ENCODE peak calls at places on chromosomes 16 and 17, in six cellular contexts. One of them, this sample, is unnamed.

GRCh38 chr16:2792945-2793344 is 5.3 kb upstream of the PRSS41 start:
- DNase-seq in foreskin melanocyte: no peak
- DNase-seq in fibroblast of villous mesenchyme: no peak
- DNase-seq in dorsolateral prefrontal cortex: no peak
- DNase-seq in fibroblast of lung: no peak
- DNase-seq in progenitor cell of endocrine pancreas: no peak
- DNase-seq in this sample: no peak

GRCh38 chr17:17017343-17018014 is 24.8 kb upstream of the MPRIP start:
- DNase-seq in fibroblast of villous mesenchyme: no peak
- DNase-seq in fibroblast of lung: no peak
- DNase-seq in progenitor cell of endocrine pancreas: no peak
- DNase-seq in dorsolateral prefrontal cortex: no peak
- DNase-seq in foreskin melanocyte: no peak
- DNase-seq in this sample: no peak

GRCh38 chr17:73278049-73278464 is 16.4 kb upstream of the CPSF4L start:
- DNase-seq in dorsolateral prefrontal cortex: no peak
- DNase-seq in fibroblast of lung: no peak
- DNase-seq in fibroblast of villous mesenchyme: no peak
- DNase-seq in progenitor cell of endocrine pancreas: no peak
- DNase-seq in foreskin melanocyte: no peak
- DNase-seq in this sample: no peak

GRCh38 chr17:29674270-29674669 is 51.6 kb upstream of the CORO6 start:
- DNase-seq in fibroblast of villous mesenchyme: no peak
- DNase-seq in progenitor cell of endocrine pancreas: no peak
- DNase-seq in dorsolateral prefrontal cortex: no peak
- DNase-seq in fibroblast of lung: no peak
- DNase-seq in foreskin melanocyte: no peak
- DNase-seq in this sample: peak

GRCh38 chr16:11138769-11139623 is 117.0 kb downstream of the SOCS1 start:
- DNase-seq in foreskin melanocyte: no peak
- DNase-seq in fibroblast of villous mesenchyme: peak
- DNase-seq in dorsolateral prefrontal cortex: no peak
- DNase-seq in progenitor cell of endocrine pancreas: no peak
- DNase-seq in fibroblast of lung: no peak
- DNase-seq in this sample: peak

GRCh38 chr16:85819245-85819644 is 19.8 kb downstream of the COX4I1 start:
- DNase-seq in dorsolateral prefrontal cortex: peak
- DNase-seq in fibroblast of lung: peak
- DNase-seq in fibroblast of villous mesenchyme: peak
- DNase-seq in foreskin melanocyte: peak
- DNase-seq in progenitor cell of endocrine pancreas: peak
- DNase-seq in this sample: peak

GRCh38 chr17:78428025-78428575 is 49.7 kb downstream of the PGS1 start:
- DNase-seq in foreskin melanocyte: no peak
- DNase-seq in fibroblast of villous mesenchyme: no peak
- DNase-seq in fibroblast of lung: no peak
- DNase-seq in progenitor cell of endocrine pancreas: no peak
- DNase-seq in dorsolateral prefrontal cortex: no peak
- DNase-seq in this sample: no peak

GRCh38 chr17:21199856-21200255 is 14.1 kb downstream of the TMEM11 start:
- DNase-seq in dorsolateral prefrontal cortex: no peak
- DNase-seq in fibroblast of villous mesenchyme: no peak
- DNase-seq in fibroblast of lung: no peak
- DNase-seq in foreskin melanocyte: no peak
- DNase-seq in progenitor cell of endocrine pancreas: no peak
- DNase-seq in this sample: no peak

GRCh38 chr17:77501101-77501566 is 360.4 kb downstream of the SEC14L1 start:
- DNase-seq in progenitor cell of endocrine pancreas: no peak
- DNase-seq in foreskin melanocyte: no peak
- DNase-seq in dorsolateral prefrontal cortex: no peak
- DNase-seq in fibroblast of lung: no peak
- DNase-seq in fibroblast of villous mesenchyme: no peak
- DNase-seq in this sample: no peak

GRCh38 chr17:79955167-79955549 is 80.5 kb downstream of the TBC1D16 start:
- DNase-seq in fibroblast of lung: no peak
- DNase-seq in progenitor cell of endocrine pancreas: no peak
- DNase-seq in dorsolateral prefrontal cortex: no peak
- DNase-seq in foreskin melanocyte: no peak
- DNase-seq in fibroblast of villous mesenchyme: no peak
- DNase-seq in this sample: no peak

GRCh38 chr17:1673041-1673790 is 11.5 kb downstream of the PRPF8 start:
- DNase-seq in progenitor cell of endocrine pancreas: no peak
- DNase-seq in fibroblast of lung: no peak
- DNase-seq in fibroblast of villous mesenchyme: no peak
- DNase-seq in dorsolateral prefrontal cortex: no peak
- DNase-seq in foreskin melanocyte: no peak
- DNase-seq in this sample: no peak

GRCh38 chr17:37261286-37261685 is 114.5 kb upstream of the C17orf78 start:
- DNase-seq in fibroblast of villous mesenchyme: peak
- DNase-seq in dorsolateral prefrontal cortex: no peak
- DNase-seq in progenitor cell of endocrine pancreas: no peak
- DNase-seq in fibroblast of lung: peak
- DNase-seq in foreskin melanocyte: no peak
- DNase-seq in this sample: peak

GRCh38 chr17:47325176-47325575 is 1.4 kb downstream of the EFCAB13 start:
- DNase-seq in foreskin melanocyte: no peak
- DNase-seq in fibroblast of lung: no peak
- DNase-seq in fibroblast of villous mesenchyme: no peak
- DNase-seq in dorsolateral prefrontal cortex: no peak
- DNase-seq in progenitor cell of endocrine pancreas: no peak
- DNase-seq in this sample: no peak

GRCh38 chr16:29815793-29816693 is at the start of gene PAGR1:
- DNase-seq in foreskin melanocyte: peak
- DNase-seq in progenitor cell of endocrine pancreas: peak
- DNase-seq in fibroblast of villous mesenchyme: peak
- DNase-seq in fibroblast of lung: peak
- DNase-seq in dorsolateral prefrontal cortex: peak
- DNase-seq in this sample: peak

GRCh38 chr17:76893623-76894358 is 25.6 kb downstream of the MGAT5B start:
- DNase-seq in foreskin melanocyte: no peak
- DNase-seq in fibroblast of villous mesenchyme: no peak
- DNase-seq in fibroblast of lung: no peak
- DNase-seq in dorsolateral prefrontal cortex: no peak
- DNase-seq in progenitor cell of endocrine pancreas: no peak
- DNase-seq in this sample: no peak

GRCh38 chr16:86872833-86873232 is 294.5 kb downstream of the FOXL1 start:
- DNase-seq in dorsolateral prefrontal cortex: no peak
- DNase-seq in progenitor cell of endocrine pancreas: no peak
- DNase-seq in fibroblast of lung: no peak
- DNase-seq in foreskin melanocyte: no peak
- DNase-seq in fibroblast of villous mesenchyme: no peak
- DNase-seq in this sample: no peak

GRCh38 chr17:57869599-57870282 is 19.9 kb upstream of the MRPS23 start:
- DNase-seq in dorsolateral prefrontal cortex: no peak
- DNase-seq in fibroblast of lung: peak
- DNase-seq in foreskin melanocyte: no peak
- DNase-seq in progenitor cell of endocrine pancreas: no peak
- DNase-seq in fibroblast of villous mesenchyme: peak
- DNase-seq in this sample: peak

GRCh38 chr16:4272114-4272954 is 489 bp downstream of the TFAP4 start:
- DNase-seq in fibroblast of lung: peak
- DNase-seq in fibroblast of villous mesenchyme: peak
- DNase-seq in dorsolateral prefrontal cortex: peak
- DNase-seq in progenitor cell of endocrine pancreas: peak
- DNase-seq in foreskin melanocyte: peak
- DNase-seq in this sample: peak

GRCh38 chr17:42424991-42425610 is 2.0 kb upstream of the CAVIN1 start:
- DNase-seq in fibroblast of lung: peak
- DNase-seq in dorsolateral prefrontal cortex: no peak
- DNase-seq in foreskin melanocyte: no peak
- DNase-seq in fibroblast of villous mesenchyme: no peak
- DNase-seq in progenitor cell of endocrine pancreas: no peak
- DNase-seq in this sample: peak

GRCh38 chr17:38687291-38687690 is 12.5 kb upstream of the EPOP start:
- DNase-seq in fibroblast of lung: peak
- DNase-seq in progenitor cell of endocrine pancreas: no peak
- DNase-seq in dorsolateral prefrontal cortex: peak
- DNase-seq in foreskin melanocyte: no peak
- DNase-seq in fibroblast of villous mesenchyme: no peak
- DNase-seq in this sample: no peak

GRCh38 chr17:42660692-42661345 is 1.7 kb downstream of the TUBG2 start:
- DNase-seq in foreskin melanocyte: no peak
- DNase-seq in progenitor cell of endocrine pancreas: no peak
- DNase-seq in dorsolateral prefrontal cortex: no peak
- DNase-seq in fibroblast of villous mesenchyme: peak
- DNase-seq in fibroblast of lung: peak
- DNase-seq in this sample: no peak

GRCh38 chr17:50865060-50865867 is 890 bp downstream of the TOB1 start:
- DNase-seq in fibroblast of villous mesenchyme: peak
- DNase-seq in fibroblast of lung: peak
- DNase-seq in progenitor cell of endocrine pancreas: peak
- DNase-seq in dorsolateral prefrontal cortex: peak
- DNase-seq in foreskin melanocyte: no peak
- DNase-seq in this sample: peak

GRCh38 chr16:90077757-90078593 is 844 bp upstream of the PRDM7 start:
- DNase-seq in progenitor cell of endocrine pancreas: no peak
- DNase-seq in fibroblast of villous mesenchyme: no peak
- DNase-seq in fibroblast of lung: peak
- DNase-seq in foreskin melanocyte: no peak
- DNase-seq in dorsolateral prefrontal cortex: no peak
- DNase-seq in this sample: peak

GRCh38 chr17:67015001-67015400 is 29.4 kb upstream of the CACNG1 start:
- DNase-seq in foreskin melanocyte: no peak
- DNase-seq in fibroblast of villous mesenchyme: no peak
- DNase-seq in dorsolateral prefrontal cortex: no peak
- DNase-seq in progenitor cell of endocrine pancreas: no peak
- DNase-seq in fibroblast of lung: no peak
- DNase-seq in this sample: no peak

GRCh38 chr16:27067138-27067537 is 411 bp downstream of the C16orf82 start:
- DNase-seq in fibroblast of lung: no peak
- DNase-seq in progenitor cell of endocrine pancreas: no peak
- DNase-seq in foreskin melanocyte: no peak
- DNase-seq in dorsolateral prefrontal cortex: no peak
- DNase-seq in fibroblast of villous mesenchyme: no peak
- DNase-seq in this sample: no peak

GRCh38 chr16:9393601-9394000 is 302.2 kb downstream of the HAPSTR1 start:
- DNase-seq in foreskin melanocyte: no peak
- DNase-seq in dorsolateral prefrontal cortex: no peak
- DNase-seq in fibroblast of lung: no peak
- DNase-seq in progenitor cell of endocrine pancreas: no peak
- DNase-seq in fibroblast of villous mesenchyme: no peak
- DNase-seq in this sample: no peak

GRCh38 chr17:9900744-9901143 is 4.3 kb downstream of the RCVRN start:
- DNase-seq in dorsolateral prefrontal cortex: no peak
- DNase-seq in foreskin melanocyte: no peak
- DNase-seq in progenitor cell of endocrine pancreas: no peak
- DNase-seq in fibroblast of lung: peak
- DNase-seq in fibroblast of villous mesenchyme: peak
- DNase-seq in this sample: no peak

GRCh38 chr16:83802559-83802958 is 5.2 kb upstream of the HSBP1 start:
- DNase-seq in progenitor cell of endocrine pancreas: no peak
- DNase-seq in dorsolateral prefrontal cortex: no peak
- DNase-seq in fibroblast of villous mesenchyme: no peak
- DNase-seq in fibroblast of lung: no peak
- DNase-seq in foreskin melanocyte: no peak
- DNase-seq in this sample: no peak

GRCh38 chr16:8678068-8678927 is 3.9 kb downstream of the ABAT start:
- DNase-seq in fibroblast of villous mesenchyme: peak
- DNase-seq in progenitor cell of endocrine pancreas: no peak
- DNase-seq in foreskin melanocyte: no peak
- DNase-seq in dorsolateral prefrontal cortex: no peak
- DNase-seq in fibroblast of lung: peak
- DNase-seq in this sample: no peak

GRCh38 chr17:4001048-4001590 is 36.9 kb upstream of the ATP2A3 start:
- DNase-seq in dorsolateral prefrontal cortex: no peak
- DNase-seq in foreskin melanocyte: no peak
- DNase-seq in fibroblast of lung: no peak
- DNase-seq in progenitor cell of endocrine pancreas: no peak
- DNase-seq in fibroblast of villous mesenchyme: no peak
- DNase-seq in this sample: peak

GRCh38 chr17:69159418-69159817 is 17.7 kb upstream of the ABCA6 start:
- DNase-seq in progenitor cell of endocrine pancreas: no peak
- DNase-seq in fibroblast of villous mesenchyme: no peak
- DNase-seq in dorsolateral prefrontal cortex: no peak
- DNase-seq in foreskin melanocyte: no peak
- DNase-seq in fibroblast of lung: no peak
- DNase-seq in this sample: no peak

GRCh38 chr17:81427446-81428120 is 32.3 kb downstream of the BAHCC1 start:
- DNase-seq in progenitor cell of endocrine pancreas: no peak
- DNase-seq in fibroblast of lung: no peak
- DNase-seq in fibroblast of villous mesenchyme: no peak
- DNase-seq in foreskin melanocyte: no peak
- DNase-seq in dorsolateral prefrontal cortex: peak
- DNase-seq in this sample: no peak

GRCh38 chr17:50477976-50478375 is 684 bp upstream of the RSAD1 start:
- DNase-seq in dorsolateral prefrontal cortex: no peak
- DNase-seq in foreskin melanocyte: no peak
- DNase-seq in progenitor cell of endocrine pancreas: no peak
- DNase-seq in fibroblast of lung: no peak
- DNase-seq in fibroblast of villous mesenchyme: no peak
- DNase-seq in this sample: no peak

GRCh38 chr17:42221886-42222745 is 27.8 kb upstream of the GHDC start:
- DNase-seq in dorsolateral prefrontal cortex: peak
- DNase-seq in progenitor cell of endocrine pancreas: no peak
- DNase-seq in fibroblast of villous mesenchyme: peak
- DNase-seq in fibroblast of lung: peak
- DNase-seq in foreskin melanocyte: peak
- DNase-seq in this sample: peak

GRCh38 chr17:8409966-8410881 is 12.6 kb upstream of the RNF222 start:
- DNase-seq in dorsolateral prefrontal cortex: peak
- DNase-seq in foreskin melanocyte: peak
- DNase-seq in progenitor cell of endocrine pancreas: peak
- DNase-seq in fibroblast of villous mesenchyme: peak
- DNase-seq in fibroblast of lung: peak
- DNase-seq in this sample: peak

GRCh38 chr16:79213214-79213613 is 387.3 kb downstream of the MAF start:
- DNase-seq in foreskin melanocyte: no peak
- DNase-seq in progenitor cell of endocrine pancreas: no peak
- DNase-seq in dorsolateral prefrontal cortex: no peak
- DNase-seq in fibroblast of lung: no peak
- DNase-seq in fibroblast of villous mesenchyme: no peak
- DNase-seq in this sample: no peak

This sample was measured in fibroblast of gingiva.